ENCODE peak calls at places on chromosomes 3 and 15, in seven cellular contexts. Z, N, H, P, A, O and M are unnamed samples.

GRCh38 chr3:182810574-182811268 is 17.4 kb downstream of the ATP11B start:
- DNase-seq in Z (no peak), N (peak), H (no peak), P (no peak), A (no peak), O (no peak), M (peak)

GRCh38 chr3:43031490-43032216 is 52.5 kb downstream of the GASK1A start:
- DNase-seq in Z (no peak), N (no peak), H (peak), P (no peak), A (no peak), O (no peak), M (no peak)

GRCh38 chr3:144840866-144841265 is 869.2 kb downstream of the DIPK2A start:
- DNase-seq in Z (no peak), N (no peak), H (no peak), P (no peak), A (no peak), O (no peak), M (no peak)

GRCh38 chr3:122679467-122680291 is 960 bp upstream of the PARP14 start:
- DNase-seq in Z (peak), N (peak), H (no peak), P (no peak), A (peak), O (peak), M (no peak)

GRCh38 chr15:50261979-50262378 is 3.5 kb downstream of the HDC start:
- DNase-seq in Z (peak), N (no peak), H (no peak), P (no peak), A (no peak), O (no peak), M (no peak)

GRCh38 chr15:38612159-38612863 is 47.7 kb upstream of the RASGRP1 start:
- DNase-seq in Z (no peak), N (no peak), H (no peak), P (no peak), A (no peak), O (no peak), M (no peak)

GRCh38 chr15:48433226-48433886 is 102.1 kb downstream of the DUT start:
- DNase-seq in Z (peak), N (peak), H (no peak), P (no peak), A (no peak), O (no peak), M (peak)

GRCh38 chr15:38373016-38373415 is 80.9 kb upstream of the FAM98B start:
- DNase-seq in Z (no peak), N (peak), H (no peak), P (no peak), A (no peak), O (no peak), M (peak)

GRCh38 chr3:168091961-168092360 is 3.8 kb downstream of the GOLIM4 start:
- DNase-seq in Z (no peak), N (no peak), H (no peak), P (peak), A (no peak), O (peak), M (no peak)

GRCh38 chr15:54227569-54227968 is 249.3 kb downstream of the UNC13C start:
- DNase-seq in Z (no peak), N (no peak), H (no peak), P (no peak), A (no peak), O (no peak), M (no peak)

GRCh38 chr15:39530446-39531342 is 50.2 kb upstream of the THBS1 start:
- DNase-seq in Z (peak), N (no peak), H (no peak), P (no peak), A (no peak), O (no peak), M (no peak)

GRCh38 chr15:51144021-51144532 is 49.4 kb upstream of the TNFAIP8L3 start:
- DNase-seq in Z (no peak), N (peak), H (no peak), P (peak), A (no peak), O (no peak), M (peak)

GRCh38 chr15:74933573-74933972 is 4.3 kb downstream of the COX5A start:
- DNase-seq in Z (no peak), N (no peak), H (no peak), P (no peak), A (no peak), O (no peak), M (no peak)

GRCh38 chr15:55588818-55589122 is 625 bp upstream of the PYGO1 start:
- DNase-seq in Z (no peak), N (peak), H (no peak), P (no peak), A (no peak), O (no peak), M (peak)

GRCh38 chr3:37545479-37545878 is 316.2 kb upstream of the CTDSPL start:
- DNase-seq in Z (no peak), N (no peak), H (no peak), P (peak), A (no peak), O (no peak), M (no peak)

GRCh38 chr3:159882367-159882766 is 106.3 kb upstream of the IL12A start:
- DNase-seq in Z (no peak), N (no peak), H (no peak), P (no peak), A (no peak), O (no peak), M (no peak)

GRCh38 chr3:65371053-65371452 is 667.7 kb downstream of the MAGI1 start:
- DNase-seq in Z (no peak), N (peak), H (no peak), P (no peak), A (no peak), O (no peak), M (no peak)

GRCh38 chr3:28575100-28575747 is 226.6 kb upstream of the AZI2 start:
- DNase-seq in Z (no peak), N (no peak), H (no peak), P (peak), A (peak), O (no peak), M (peak)

GRCh38 chr3:115913069-115913686 is 289.9 kb downstream of the GAP43 start:
- DNase-seq in Z (no peak), N (peak), H (no peak), P (no peak), A (no peak), O (no peak), M (peak)

GRCh38 chr3:13656584-13657301 is 107.8 kb downstream of the FBLN2 start:
- DNase-seq in Z (no peak), N (no peak), H (no peak), P (no peak), A (no peak), O (no peak), M (peak)

GRCh38 chr3:59766165-59766872 is 716.5 kb upstream of the CFAP20DC start:
- DNase-seq in Z (no peak), N (no peak), H (no peak), P (no peak), A (no peak), O (no peak), M (peak)

GRCh38 chr3:169060037-169060436 is 603.5 kb downstream of the MECOM start:
- DNase-seq in Z (no peak), N (peak), H (no peak), P (no peak), A (no peak), O (no peak), M (no peak)

GRCh38 chr3:133979553-133979952 is 50.2 kb downstream of the SLCO2A1 start:
- DNase-seq in Z (no peak), N (no peak), H (no peak), P (no peak), A (no peak), O (no peak), M (no peak)

GRCh38 chr3:100702082-100703014 is 6.9 kb upstream of the TFG start:
- DNase-seq in Z (no peak), N (no peak), H (no peak), P (no peak), A (no peak), O (no peak), M (no peak)

GRCh38 chr3:86988235-86988634 is 2.7 kb downstream of the VGLL3 start:
- DNase-seq in Z (no peak), N (peak), H (no peak), P (no peak), A (no peak), O (no peak), M (peak)

GRCh38 chr15:32843211-32843907 is 125.6 kb downstream of the GREM1 start:
- DNase-seq in Z (no peak), N (no peak), H (no peak), P (no peak), A (no peak), O (no peak), M (no peak)

GRCh38 chr3:25229584-25229983 is 198.5 kb upstream of the RARB start:
- DNase-seq in Z (no peak), N (no peak), H (no peak), P (no peak), A (no peak), O (no peak), M (no peak)

GRCh38 chr3:14876942-14877341 is 58.2 kb downstream of the FGD5 start:
- DNase-seq in Z (no peak), N (peak), H (peak), P (no peak), A (peak), O (no peak), M (peak)

GRCh38 chr3:44969170-44969569 is 6.8 kb downstream of the ZDHHC3 start:
- DNase-seq in Z (peak), N (no peak), H (no peak), P (no peak), A (peak), O (no peak), M (no peak)

GRCh38 chr3:155745795-155746550 is 1.1 kb upstream of the PLCH1 start:
- DNase-seq in Z (no peak), N (peak), H (no peak), P (peak), A (peak), O (peak), M (peak)

GRCh38 chr3:38574411-38575278 is 74.8 kb downstream of the SCN5A start:
- DNase-seq in Z (no peak), N (no peak), H (peak), P (peak), A (peak), O (peak), M (no peak)

DNA sequence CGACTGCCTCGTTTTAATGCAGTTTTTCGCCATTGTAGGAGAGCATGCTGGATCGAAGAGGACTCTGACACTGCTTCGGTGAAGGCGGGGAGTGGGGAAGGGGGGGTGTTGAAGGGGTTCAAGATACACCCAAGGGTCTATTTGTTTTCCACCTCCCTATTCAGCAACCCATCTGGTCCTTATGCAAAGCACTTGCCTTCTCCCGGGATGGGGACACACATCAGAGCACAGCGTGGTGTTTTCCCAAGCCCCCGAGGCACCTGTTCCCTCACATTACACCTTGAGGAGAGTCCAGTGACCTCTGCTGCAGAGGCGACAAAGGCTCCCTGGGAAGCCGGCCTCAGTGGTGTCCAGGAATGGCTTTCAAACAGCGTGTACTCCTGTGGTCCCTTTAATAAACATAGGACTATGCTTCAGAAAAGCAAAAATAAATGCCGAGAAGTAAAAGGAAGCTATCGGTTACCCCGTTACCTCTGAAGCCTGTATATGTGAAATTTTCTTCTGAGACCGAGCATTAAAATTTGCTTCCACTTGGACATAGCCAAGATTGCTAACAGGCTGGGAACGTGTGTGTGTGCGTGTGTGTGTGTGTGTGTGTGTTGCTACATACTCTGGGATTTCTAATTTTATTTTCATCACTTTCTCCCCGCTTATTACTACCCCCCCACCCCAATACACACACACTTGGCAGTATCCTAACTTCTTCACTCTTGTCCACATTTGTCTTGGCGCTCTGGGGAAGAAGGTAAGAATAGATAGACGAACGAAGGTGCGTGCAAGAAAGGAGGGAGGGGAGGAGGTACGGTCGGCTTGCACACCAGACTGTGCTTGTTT is 53.2 kb downstream of the CCDC54 start:
- DNase-seq in Z (no peak), N (no peak), H (no peak), P (no peak), A (no peak), O (no peak), M (peak)
- H3K4me3 ChIP-seq in Z (peak), N (peak), H (peak), P (peak), A (peak), O (no peak), M (peak)

GRCh38 chr3:138688871-138689299 is 80.3 kb downstream of the FAIM start:
- DNase-seq in Z (peak), N (no peak), H (no peak), P (no peak), A (no peak), O (no peak), M (no peak)

GRCh38 chr3:138696661-138697370 is 88.2 kb downstream of the FAIM start:
- DNase-seq in Z (no peak), N (no peak), H (no peak), P (no peak), A (no peak), O (no peak), M (peak)

GRCh38 chr3:138692152-138692551 is 83.6 kb downstream of the FAIM start:
- DNase-seq in Z (no peak), N (no peak), H (no peak), P (no peak), A (no peak), O (no peak), M (no peak)

GRCh38 chr3:138690036-138690435 is 81.5 kb downstream of the FAIM start:
- DNase-seq in Z (no peak), N (no peak), H (no peak), P (no peak), A (no peak), O (no peak), M (no peak)

GRCh38 chr3:138694287-138695007 is 85.9 kb downstream of the FAIM start:
- DNase-seq in Z (no peak), N (peak), H (no peak), P (no peak), A (no peak), O (no peak), M (peak)
- H3K4me3 ChIP-seq in Z (no peak), N (no peak), H (no peak), P (no peak), A (no peak), O (no peak), M (no peak)

GRCh38 chr3:46208167-46208704 is at the start of gene CCR1:
- DNase-seq in Z (peak), N (peak), H (no peak), P (peak), A (no peak), O (peak), M (no peak)
- H3K4me3 ChIP-seq in Z (no peak), N (no peak), H (peak), P (no peak), A (peak), O (no peak), M (no peak)

GRCh38 chr15:96889734-96890480 is 559.4 kb downstream of the NR2F2 start:
- DNase-seq in Z (no peak), N (no peak), H (no peak), P (peak), A (no peak), O (no peak), M (no peak)
- H3K4me3 ChIP-seq in Z (peak), N (peak), H (peak), P (no peak), A (peak), O (no peak), M (peak)

DNA sequence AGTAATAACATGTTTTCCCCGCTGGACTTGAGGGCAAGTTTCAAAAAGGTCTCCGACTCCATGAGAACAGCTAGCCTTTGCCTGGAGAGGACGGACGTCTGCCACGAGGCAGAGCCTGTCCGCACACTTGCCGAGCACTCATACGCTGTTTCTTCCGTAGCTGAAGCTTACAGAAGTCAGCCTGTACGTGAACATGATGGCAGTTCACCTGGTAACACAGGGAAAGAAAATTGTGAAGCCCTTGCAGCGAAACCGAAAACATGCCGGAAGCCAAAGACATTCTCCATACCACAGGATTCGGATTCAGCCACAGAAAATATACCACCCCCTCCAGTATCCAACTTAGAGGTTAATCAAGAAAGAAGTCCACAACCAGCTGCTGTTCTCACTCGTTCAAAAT is 43.9 kb upstream of the RASA2 start:
- DNase-seq in Z (no peak), N (no peak), H (no peak), P (no peak), A (no peak), O (no peak), M (no peak)
- H3K4me3 ChIP-seq in Z (no peak), N (no peak), H (peak), P (no peak), A (no peak), O (no peak), M (no peak)

DNA sequence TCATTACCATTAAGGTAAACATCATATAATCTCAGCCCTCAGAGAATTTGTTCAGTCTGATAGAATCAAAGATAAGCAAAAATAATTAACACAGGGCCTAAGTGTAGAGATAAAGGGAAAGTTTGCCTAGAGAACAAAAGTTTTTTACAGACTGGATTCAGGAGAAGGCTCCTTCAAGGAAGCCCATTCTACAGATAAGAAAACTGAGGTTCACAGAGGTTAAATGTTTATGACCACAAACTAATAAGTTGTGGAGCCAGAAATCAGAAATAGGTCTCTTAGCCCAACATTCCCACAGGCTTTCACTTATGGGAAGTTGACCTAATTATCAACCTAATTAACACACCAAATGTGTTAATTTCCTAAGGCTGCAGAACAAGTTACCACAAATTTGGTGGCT is 110.7 kb downstream of the ZMAT3 start:
- DNase-seq in Z (no peak), N (no peak), H (no peak), P (no peak), A (no peak), O (no peak), M (no peak)
- H3K4me3 ChIP-seq in Z (no peak), N (no peak), H (no peak), P (no peak), A (no peak), O (no peak), M (no peak)